ENCODE peak calls at places on chromosome 15, in ten cellular contexts. One of them, this sample, is unnamed.
A peak's percentile ranks its signal among the peaks of the same experiment; 100 is the strongest.

GRCh38 chr15:74423443-74424257 is 10.1 kb downstream of the SEMA7A start:
- DNase-seq in T-cell: no peak
- DNase-seq in HS-5: no peak
- DNase-seq in tibial nerve: no peak
- DNase-seq in left cardiac atrium: no peak
- DNase-seq in neural crest cell: no peak
- DNase-seq in NCI-H526: no peak
- DNase-seq in T follicular helper cell: no peak
- DNase-seq in mucosa of gallbladder: no peak
- DNase-seq in activated CD4-positive, alpha-beta T cell treated with anti-CD3 and anti-CD28 coated beads for 24 hours: no peak
- DNase-seq in this sample: no peak

GRCh38 chr15:86001200-86001599 is 78.5 kb upstream of the AGBL1 start:
- DNase-seq in T-cell: no peak
- DNase-seq in left cardiac atrium: no peak
- DNase-seq in T follicular helper cell: no peak
- DNase-seq in tibial nerve: peak; percentile 8
- DNase-seq in activated CD4-positive, alpha-beta T cell treated with anti-CD3 and anti-CD28 coated beads for 24 hours: no peak
- DNase-seq in mucosa of gallbladder: no peak
- DNase-seq in NCI-H526: no peak
- DNase-seq in HS-5: no peak
- DNase-seq in neural crest cell: no peak
- DNase-seq in this sample: no peak

GRCh38 chr15:71559098-71559497 is 251.3 kb upstream of the NR2E3 start:
- DNase-seq in left cardiac atrium: no peak
- DNase-seq in mucosa of gallbladder: no peak
- DNase-seq in T-cell: no peak
- DNase-seq in HS-5: peak; percentile 58
- DNase-seq in NCI-H526: no peak
- DNase-seq in activated CD4-positive, alpha-beta T cell treated with anti-CD3 and anti-CD28 coated beads for 24 hours: no peak
- DNase-seq in neural crest cell: no peak
- DNase-seq in tibial nerve: no peak
- DNase-seq in T follicular helper cell: no peak
- DNase-seq in this sample: no peak

GRCh38 chr15:38217181-38217580 is 35.5 kb upstream of the SPRED1 start:
- DNase-seq in neural crest cell: no peak
- DNase-seq in tibial nerve: no peak
- DNase-seq in T-cell: no peak
- DNase-seq in HS-5: no peak
- DNase-seq in T follicular helper cell: no peak
- DNase-seq in NCI-H526: no peak
- DNase-seq in activated CD4-positive, alpha-beta T cell treated with anti-CD3 and anti-CD28 coated beads for 24 hours: no peak
- DNase-seq in mucosa of gallbladder: no peak
- DNase-seq in left cardiac atrium: no peak
- DNase-seq in this sample: no peak

GRCh38 chr15:58380280-58380945 is 51.4 kb upstream of the LIPC start:
- DNase-seq in T follicular helper cell: no peak
- DNase-seq in NCI-H526: no peak
- DNase-seq in left cardiac atrium: peak; percentile 44
- DNase-seq in T-cell: no peak
- DNase-seq in activated CD4-positive, alpha-beta T cell treated with anti-CD3 and anti-CD28 coated beads for 24 hours: no peak
- DNase-seq in tibial nerve: no peak
- DNase-seq in mucosa of gallbladder: no peak
- DNase-seq in HS-5: no peak
- DNase-seq in neural crest cell: no peak
- DNase-seq in this sample: no peak

GRCh38 chr15:89486726-89487050 is 9.7 kb downstream of the RHCG start:
- DNase-seq in NCI-H526: no peak
- DNase-seq in neural crest cell: no peak
- DNase-seq in activated CD4-positive, alpha-beta T cell treated with anti-CD3 and anti-CD28 coated beads for 24 hours: no peak
- DNase-seq in tibial nerve: no peak
- DNase-seq in HS-5: no peak
- DNase-seq in mucosa of gallbladder: no peak
- DNase-seq in T follicular helper cell: no peak
- DNase-seq in left cardiac atrium: no peak
- DNase-seq in T-cell: peak; percentile 45
- DNase-seq in this sample: no peak

GRCh38 chr15:100264994-100265640 is 76.7 kb downstream of the ADAMTS17 start:
- DNase-seq in T-cell: no peak
- DNase-seq in tibial nerve: no peak
- DNase-seq in NCI-H526: no peak
- DNase-seq in left cardiac atrium: no peak
- DNase-seq in neural crest cell: no peak
- DNase-seq in T follicular helper cell: no peak
- DNase-seq in mucosa of gallbladder: peak; percentile 9
- DNase-seq in activated CD4-positive, alpha-beta T cell treated with anti-CD3 and anti-CD28 coated beads for 24 hours: no peak
- DNase-seq in HS-5: no peak
- DNase-seq in this sample: no peak

GRCh38 chr15:40754883-40755815 is at the start of gene RMDN3:
- DNase-seq in neural crest cell: peak; percentile 91
- DNase-seq in NCI-H526: peak; percentile 77
- DNase-seq in T follicular helper cell: peak; percentile 88
- DNase-seq in tibial nerve: peak; percentile 82
- DNase-seq in activated CD4-positive, alpha-beta T cell treated with anti-CD3 and anti-CD28 coated beads for 24 hours: peak; percentile 90
- DNase-seq in left cardiac atrium: peak; percentile 95
- DNase-seq in T-cell: peak; percentile 90
- DNase-seq in mucosa of gallbladder: peak; percentile 93
- DNase-seq in HS-5: peak; percentile 71
- DNase-seq in this sample: peak; percentile 95

GRCh38 chr15:77028451-77029165 is 33.7 kb downstream of the PSTPIP1 start:
- DNase-seq in tibial nerve: no peak
- DNase-seq in HS-5: no peak
- DNase-seq in T-cell: peak; percentile 21
- DNase-seq in activated CD4-positive, alpha-beta T cell treated with anti-CD3 and anti-CD28 coated beads for 24 hours: no peak
- DNase-seq in neural crest cell: no peak
- DNase-seq in T follicular helper cell: no peak
- DNase-seq in NCI-H526: no peak
- DNase-seq in left cardiac atrium: peak; percentile 9
- DNase-seq in mucosa of gallbladder: no peak
- DNase-seq in this sample: no peak

GRCh38 chr15:35281515-35281914 is 196.4 kb upstream of the NANOGP8 start:
- DNase-seq in tibial nerve: no peak
- DNase-seq in left cardiac atrium: no peak
- DNase-seq in neural crest cell: no peak
- DNase-seq in HS-5: peak; percentile 58
- DNase-seq in NCI-H526: no peak
- DNase-seq in T follicular helper cell: no peak
- DNase-seq in mucosa of gallbladder: no peak
- DNase-seq in activated CD4-positive, alpha-beta T cell treated with anti-CD3 and anti-CD28 coated beads for 24 hours: no peak
- DNase-seq in T-cell: no peak
- DNase-seq in this sample: no peak

GRCh38 chr15:33612721-33613304 is 302.0 kb downstream of the RYR3 start:
- DNase-seq in mucosa of gallbladder: no peak
- DNase-seq in left cardiac atrium: no peak
- DNase-seq in T follicular helper cell: no peak
- DNase-seq in neural crest cell: no peak
- DNase-seq in activated CD4-positive, alpha-beta T cell treated with anti-CD3 and anti-CD28 coated beads for 24 hours: no peak
- DNase-seq in T-cell: no peak
- DNase-seq in tibial nerve: no peak
- DNase-seq in NCI-H526: no peak
- DNase-seq in HS-5: no peak
- DNase-seq in this sample: no peak

GRCh38 chr15:52463638-52464037 is 65.0 kb downstream of the MYO5A start:
- DNase-seq in mucosa of gallbladder: no peak
- DNase-seq in neural crest cell: no peak
- DNase-seq in HS-5: no peak
- DNase-seq in NCI-H526: no peak
- DNase-seq in left cardiac atrium: no peak
- DNase-seq in activated CD4-positive, alpha-beta T cell treated with anti-CD3 and anti-CD28 coated beads for 24 hours: no peak
- DNase-seq in tibial nerve: no peak
- DNase-seq in T-cell: no peak
- DNase-seq in T follicular helper cell: no peak
- DNase-seq in this sample: no peak

GRCh38 chr15:82554351-82554750 is 14.1 kb upstream of the RPS17 start:
- DNase-seq in neural crest cell: no peak
- DNase-seq in tibial nerve: no peak
- DNase-seq in activated CD4-positive, alpha-beta T cell treated with anti-CD3 and anti-CD28 coated beads for 24 hours: no peak
- DNase-seq in NCI-H526: no peak
- DNase-seq in mucosa of gallbladder: no peak
- DNase-seq in HS-5: no peak
- DNase-seq in left cardiac atrium: no peak
- DNase-seq in T-cell: no peak
- DNase-seq in T follicular helper cell: no peak
- DNase-seq in this sample: peak; percentile 18

GRCh38 chr15:40308844-40309189 is 1.1 kb upstream of the PLCB2 start:
- DNase-seq in T follicular helper cell: no peak
- DNase-seq in neural crest cell: no peak
- DNase-seq in HS-5: no peak
- DNase-seq in activated CD4-positive, alpha-beta T cell treated with anti-CD3 and anti-CD28 coated beads for 24 hours: no peak
- DNase-seq in tibial nerve: no peak
- DNase-seq in left cardiac atrium: peak; percentile 41
- DNase-seq in NCI-H526: no peak
- DNase-seq in mucosa of gallbladder: peak; percentile 18
- DNase-seq in T-cell: no peak
- DNase-seq in this sample: no peak

GRCh38 chr15:90075420-90076289 is 26.6 kb downstream of the IDH2 start:
- DNase-seq in T-cell: no peak
- DNase-seq in neural crest cell: no peak
- DNase-seq in activated CD4-positive, alpha-beta T cell treated with anti-CD3 and anti-CD28 coated beads for 24 hours: no peak
- DNase-seq in mucosa of gallbladder: no peak
- DNase-seq in left cardiac atrium: no peak
- DNase-seq in T follicular helper cell: no peak
- DNase-seq in tibial nerve: no peak
- DNase-seq in HS-5: no peak
- DNase-seq in NCI-H526: no peak
- DNase-seq in this sample: no peak

GRCh38 chr15:77907824-77908751 is 169.4 kb downstream of the TBC1D2B start:
- DNase-seq in neural crest cell: no peak
- DNase-seq in mucosa of gallbladder: peak; percentile 54
- DNase-seq in T follicular helper cell: peak; percentile 21
- DNase-seq in T-cell: no peak
- DNase-seq in HS-5: no peak
- DNase-seq in NCI-H526: peak; percentile 26
- DNase-seq in tibial nerve: no peak
- DNase-seq in left cardiac atrium: no peak
- DNase-seq in activated CD4-positive, alpha-beta T cell treated with anti-CD3 and anti-CD28 coated beads for 24 hours: peak; percentile 42
- DNase-seq in this sample: no peak

GRCh38 chr15:39192979-39193559 is 387.8 kb upstream of the THBS1 start:
- DNase-seq in neural crest cell: no peak
- DNase-seq in mucosa of gallbladder: no peak
- DNase-seq in left cardiac atrium: no peak
- DNase-seq in activated CD4-positive, alpha-beta T cell treated with anti-CD3 and anti-CD28 coated beads for 24 hours: no peak
- DNase-seq in tibial nerve: no peak
- DNase-seq in T follicular helper cell: no peak
- DNase-seq in HS-5: no peak
- DNase-seq in T-cell: no peak
- DNase-seq in NCI-H526: no peak
- DNase-seq in this sample: no peak

GRCh38 chr15:89662893-89663673 is 7.8 kb upstream of the KIF7 start:
- DNase-seq in NCI-H526: no peak
- DNase-seq in T follicular helper cell: no peak
- DNase-seq in T-cell: no peak
- DNase-seq in mucosa of gallbladder: peak; percentile 71
- DNase-seq in HS-5: peak; percentile 75
- DNase-seq in neural crest cell: no peak
- DNase-seq in activated CD4-positive, alpha-beta T cell treated with anti-CD3 and anti-CD28 coated beads for 24 hours: no peak
- DNase-seq in tibial nerve: peak; percentile 71
- DNase-seq in left cardiac atrium: peak; percentile 83
- DNase-seq in this sample: no peak

GRCh38 chr15:33030315-33030714 is 164.2 kb downstream of the FMN1 start:
- DNase-seq in T-cell: no peak
- DNase-seq in tibial nerve: no peak
- DNase-seq in mucosa of gallbladder: no peak
- DNase-seq in NCI-H526: no peak
- DNase-seq in activated CD4-positive, alpha-beta T cell treated with anti-CD3 and anti-CD28 coated beads for 24 hours: no peak
- DNase-seq in left cardiac atrium: no peak
- DNase-seq in T follicular helper cell: no peak
- DNase-seq in neural crest cell: no peak
- DNase-seq in HS-5: no peak
- DNase-seq in this sample: no peak

GRCh38 chr15:31474059-31474868 is 147.6 kb downstream of the KLF13 start:
- DNase-seq in tibial nerve: no peak
- DNase-seq in T follicular helper cell: no peak
- DNase-seq in left cardiac atrium: no peak
- DNase-seq in NCI-H526: no peak
- DNase-seq in HS-5: no peak
- DNase-seq in neural crest cell: no peak
- DNase-seq in activated CD4-positive, alpha-beta T cell treated with anti-CD3 and anti-CD28 coated beads for 24 hours: no peak
- DNase-seq in mucosa of gallbladder: no peak
- DNase-seq in T-cell: no peak
- DNase-seq in this sample: no peak

GRCh38 chr15:39238443-39238842 is 342.4 kb upstream of the THBS1 start:
- DNase-seq in HS-5: no peak
- DNase-seq in mucosa of gallbladder: no peak
- DNase-seq in NCI-H526: no peak
- DNase-seq in neural crest cell: no peak
- DNase-seq in T follicular helper cell: no peak
- DNase-seq in T-cell: no peak
- DNase-seq in activated CD4-positive, alpha-beta T cell treated with anti-CD3 and anti-CD28 coated beads for 24 hours: no peak
- DNase-seq in tibial nerve: no peak
- DNase-seq in left cardiac atrium: no peak
- DNase-seq in this sample: no peak

GRCh38 chr15:58494581-58494980 is 62.8 kb downstream of the LIPC start:
- DNase-seq in T follicular helper cell: no peak
- DNase-seq in mucosa of gallbladder: no peak
- DNase-seq in tibial nerve: no peak
- DNase-seq in NCI-H526: no peak
- DNase-seq in HS-5: no peak
- DNase-seq in activated CD4-positive, alpha-beta T cell treated with anti-CD3 and anti-CD28 coated beads for 24 hours: no peak
- DNase-seq in neural crest cell: no peak
- DNase-seq in left cardiac atrium: no peak
- DNase-seq in T-cell: no peak
- DNase-seq in this sample: no peak

GRCh38 chr15:32030795-32031194 is 480 bp downstream of the CHRNA7 start:
- DNase-seq in T follicular helper cell: no peak
- DNase-seq in T-cell: no peak
- DNase-seq in neural crest cell: peak; percentile 18
- DNase-seq in left cardiac atrium: no peak
- DNase-seq in activated CD4-positive, alpha-beta T cell treated with anti-CD3 and anti-CD28 coated beads for 24 hours: no peak
- DNase-seq in tibial nerve: no peak
- DNase-seq in HS-5: no peak
- DNase-seq in NCI-H526: no peak
- DNase-seq in mucosa of gallbladder: no peak
- DNase-seq in this sample: no peak

GRCh38 chr15:70265986-70266385 is 168.3 kb upstream of the TLE3 start:
- DNase-seq in T-cell: no peak
- DNase-seq in HS-5: no peak
- DNase-seq in activated CD4-positive, alpha-beta T cell treated with anti-CD3 and anti-CD28 coated beads for 24 hours: no peak
- DNase-seq in NCI-H526: no peak
- DNase-seq in tibial nerve: no peak
- DNase-seq in mucosa of gallbladder: no peak
- DNase-seq in neural crest cell: no peak
- DNase-seq in T follicular helper cell: no peak
- DNase-seq in left cardiac atrium: no peak
- DNase-seq in this sample: no peak

GRCh38 chr15:62250176-62250575 is 85.1 kb upstream of the C2CD4B start:
- DNase-seq in T follicular helper cell: no peak
- DNase-seq in HS-5: no peak
- DNase-seq in NCI-H526: no peak
- DNase-seq in left cardiac atrium: no peak
- DNase-seq in T-cell: no peak
- DNase-seq in neural crest cell: no peak
- DNase-seq in tibial nerve: no peak
- DNase-seq in mucosa of gallbladder: no peak
- DNase-seq in activated CD4-positive, alpha-beta T cell treated with anti-CD3 and anti-CD28 coated beads for 24 hours: no peak
- DNase-seq in this sample: no peak

GRCh38 chr15:100973351-100974034 is 54.3 kb downstream of the LRRK1 start:
- DNase-seq in activated CD4-positive, alpha-beta T cell treated with anti-CD3 and anti-CD28 coated beads for 24 hours: no peak
- DNase-seq in T-cell: no peak
- DNase-seq in HS-5: no peak
- DNase-seq in neural crest cell: no peak
- DNase-seq in left cardiac atrium: no peak
- DNase-seq in tibial nerve: no peak
- DNase-seq in NCI-H526: no peak
- DNase-seq in mucosa of gallbladder: no peak
- DNase-seq in T follicular helper cell: no peak
- DNase-seq in this sample: no peak

GRCh38 chr15:51759557-51760070 is 8.2 kb downstream of the TMOD2 start:
- DNase-seq in T-cell: no peak
- DNase-seq in tibial nerve: no peak
- DNase-seq in neural crest cell: no peak
- DNase-seq in T follicular helper cell: no peak
- DNase-seq in mucosa of gallbladder: no peak
- DNase-seq in NCI-H526: no peak
- DNase-seq in HS-5: peak; percentile 58
- DNase-seq in activated CD4-positive, alpha-beta T cell treated with anti-CD3 and anti-CD28 coated beads for 24 hours: no peak
- DNase-seq in left cardiac atrium: peak; percentile 71
- DNase-seq in this sample: no peak

GRCh38 chr15:85667491-85668424 is 127.0 kb downstream of the KLHL25 start:
- DNase-seq in NCI-H526: no peak
- DNase-seq in HS-5: peak; percentile 92
- DNase-seq in T follicular helper cell: peak; percentile 65
- DNase-seq in left cardiac atrium: peak; percentile 58
- DNase-seq in tibial nerve: peak; percentile 53
- DNase-seq in neural crest cell: no peak
- DNase-seq in T-cell: peak; percentile 74
- DNase-seq in activated CD4-positive, alpha-beta T cell treated with anti-CD3 and anti-CD28 coated beads for 24 hours: no peak
- DNase-seq in mucosa of gallbladder: peak; percentile 70
- DNase-seq in this sample: no peak

This sample was measured in midbrain.